ENCODE peak calls at places on chromosomes 1 and 21, in nine cellular contexts. J is H9; X is SJSA1; H is spleen; N is esophagus squamous epithelium; T is coronary artery; D is Peyer's patch; Q is CD8-positive, alpha-beta memory T cell; K is heart left ventricle. B is an unnamed sample.

GRCh38 chr21:42593007-42593814 is 60.2 kb upstream of the PDE9A start:
- DNase-seq in K (peak; percentile 67), Q (peak; percentile 64), D (peak; percentile 86), N (no peak), T (no peak), H (peak; percentile 90), J (peak; percentile 87), X (peak; percentile 66), B (peak; percentile 59)

GRCh38 chr1:71033136-71033535 is 14.5 kb downstream of the PTGER3 start:
- DNase-seq in T (no peak), N (no peak), J (no peak), Q (no peak), H (no peak), K (no peak), D (no peak), X (no peak), B (no peak)

GRCh38 chr1:68327414-68327813 is 95.1 kb upstream of the WLS start:
- DNase-seq in Q (no peak), J (no peak), X (no peak), K (no peak), T (no peak), N (no peak), H (no peak), D (no peak), B (no peak)

GRCh38 chr1:36172983-36173382 is 17.0 kb downstream of the MAP7D1 start:
- DNase-seq in J (no peak), X (no peak), N (no peak), T (no peak), Q (no peak), D (no peak), H (no peak), K (no peak), B (no peak)

GRCh38 chr1:72285074-72285425 is 2.7 kb upstream of the NEGR1 start:
- DNase-seq in H (no peak), K (peak; percentile 31), J (no peak), T (no peak), X (peak; percentile 78), N (no peak), Q (no peak), D (no peak), B (peak; percentile 39)

GRCh38 chr1:36306902-36307456 is 811 bp downstream of the SH3D21 start:
- DNase-seq in D (peak; percentile 98), Q (peak; percentile 96), H (peak; percentile 98), X (peak; percentile 94), N (no peak), K (peak; percentile 94), J (peak; percentile 95), T (peak; percentile 92), B (peak; percentile 34)

GRCh38 chr1:20981903-20982695 is 194.6 kb downstream of the EIF4G3 start:
- DNase-seq in H (no peak), X (no peak), J (no peak), N (no peak), T (no peak), K (no peak), Q (no peak), D (no peak), B (no peak)

GRCh38 chr21:37245151-37245550 is 22.0 kb downstream of the VPS26C start:
- DNase-seq in D (no peak), X (no peak), Q (no peak), J (no peak), N (no peak), T (no peak), H (no peak), K (no peak), B (no peak)

GRCh38 chr1:90393025-90393424 is 324.1 kb downstream of the BARHL2 start:
- DNase-seq in T (no peak), N (no peak), H (no peak), D (no peak), K (no peak), J (no peak), Q (no peak), X (no peak), B (no peak)

GRCh38 chr1:3283849-3284248 is 170.6 kb upstream of the ARHGEF16 start:
- DNase-seq in Q (no peak), N (no peak), D (peak; percentile 65), K (peak; percentile 44), H (no peak), J (peak; percentile 73), T (no peak), X (no peak), B (peak; percentile 20)

GRCh38 chr1:165795894-165796293 is 27.2 kb upstream of the TMCO1 start:
- DNase-seq in K (no peak), D (no peak), X (no peak), H (no peak), Q (no peak), T (no peak), J (no peak), N (no peak), B (no peak)

GRCh38 chr1:221778125-221778524 is 36.2 kb upstream of the DUSP10 start:
- DNase-seq in N (no peak), Q (no peak), K (no peak), X (no peak), D (no peak), J (no peak), T (no peak), H (no peak), B (no peak)

GRCh38 chr1:150022357-150022756 is 11.8 kb upstream of the OTUD7B start:
- DNase-seq in N (no peak), H (no peak), Q (no peak), J (peak; percentile 54), K (no peak), D (no peak), X (no peak), T (no peak), B (no peak)

GRCh38 chr1:205769641-205770365 is 5.5 kb downstream of the RAB29 start:
- DNase-seq in Q (no peak), K (no peak), H (no peak), J (no peak), D (no peak), X (peak; percentile 48), N (no peak), T (no peak), B (no peak)

GRCh38 chr1:178961331-178961730 is 64.4 kb upstream of the FAM20B start:
- DNase-seq in N (no peak), Q (no peak), J (no peak), H (no peak), K (no peak), D (no peak), X (peak; percentile 21), T (peak; percentile 29), B (no peak)

GRCh38 chr21:17925000-17925610 is 105.9 kb upstream of the C21orf91 start:
- DNase-seq in H (no peak), Q (peak; percentile 42), N (no peak), T (no peak), D (no peak), K (peak; percentile 42), X (peak; percentile 53), J (peak; percentile 61), B (no peak)

GRCh38 chr1:29802181-29803068 is 566.1 kb downstream of the PTPRU start:
- DNase-seq in H (peak; percentile 39), T (peak; percentile 62), K (no peak), N (no peak), D (no peak), Q (no peak), X (no peak), J (no peak), B (no peak)
- H3K27ac ChIP-seq in H (no peak overlapping the region), T (no peak overlapping the region), K (no peak overlapping the region), N (no peak overlapping the region), D (no peak overlapping the region), Q (no peak overlapping the region), X (no peak overlapping the region), J (no peak overlapping the region), B (no peak overlapping the region)

DNA sequence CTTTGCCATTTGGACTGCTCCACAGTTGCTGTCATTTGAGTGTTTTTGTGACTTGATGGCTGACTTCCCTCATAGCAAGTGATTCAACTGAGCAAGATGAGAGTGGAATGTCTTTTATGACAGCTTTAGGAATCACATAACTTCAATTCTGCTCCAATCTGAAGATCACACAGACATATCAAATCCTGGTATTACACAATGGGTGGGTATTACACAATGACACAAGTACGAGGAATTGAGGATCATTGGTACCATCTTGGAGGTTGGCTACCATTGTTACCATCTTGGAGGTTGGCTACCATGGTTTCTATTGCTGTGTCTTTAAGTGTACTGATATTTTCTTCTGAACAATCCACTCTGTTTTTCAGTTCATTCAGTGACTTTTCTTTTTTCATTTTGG is 8.5 kb upstream of the TSHB start:
- DNase-seq in X (no peak), H (no peak), D (no peak), T (no peak), Q (no peak), J (no peak), N (no peak), K (no peak), B (no peak)
- H3K27ac ChIP-seq in X (no peak overlapping the region), H (no peak overlapping the region), D (no peak overlapping the region), T (no peak overlapping the region), Q (no peak overlapping the region), J (no peak overlapping the region), N (no peak overlapping the region), K (no peak overlapping the region), B (no peak overlapping the region)

GRCh38 chr1:25785321-25786067 is 14.5 kb upstream of the SELENON start:
- DNase-seq in X (no peak), N (no peak), T (no peak), D (no peak), Q (no peak), H (no peak), K (no peak), J (no peak), B (no peak)

GRCh38 chr1:25787477-25788043 is 12.4 kb upstream of the SELENON start:
- DNase-seq in K (no peak), H (no peak), D (no peak), T (no peak), J (no peak), N (no peak), Q (no peak), X (no peak), B (no peak)

GRCh38 chr1:25790472-25790871 is 9.5 kb upstream of the SELENON start:
- DNase-seq in J (no peak), K (no peak), D (no peak), N (no peak), T (no peak), H (no peak), X (no peak), Q (no peak), B (no peak)

GRCh38 chr1:25784575-25785051 is 15.4 kb upstream of the SELENON start:
- DNase-seq in T (no peak), D (no peak), N (no peak), K (peak; percentile 82), X (no peak), H (no peak), J (no peak), Q (no peak), B (no peak)

GRCh38 chr1:25786887-25787286 is 13.1 kb upstream of the SELENON start:
- DNase-seq in X (no peak), N (no peak), H (no peak), Q (no peak), K (no peak), T (no peak), J (no peak), D (no peak), B (no peak)
- H3K27ac ChIP-seq in X (no peak overlapping the region), N (no peak overlapping the region), H (no peak overlapping the region), Q (no peak overlapping the region), K (no peak overlapping the region), T (peak overlapping the region; percentile 21), J (no peak overlapping the region), D (no peak overlapping the region), B (no peak overlapping the region)

GRCh38 chr21:45291613-45292398 is 4.1 kb upstream of the POFUT2 start:
- DNase-seq in Q (no peak), K (no peak), X (peak; percentile 43), D (peak; percentile 52), H (peak; percentile 85), J (peak; percentile 38), T (peak; percentile 79), N (no peak), B (no peak)
- H3K27ac ChIP-seq in Q (no peak overlapping the region), K (peak overlapping the region; percentile 54), X (no peak overlapping the region), D (peak overlapping the region; percentile 92), H (peak overlapping the region; percentile 91), J (no peak overlapping the region), T (peak overlapping the region; percentile 95), N (peak overlapping the region; percentile 93), B (no peak overlapping the region)

GRCh38 chr21:32742470-32742869 is 14.7 kb upstream of the SYNJ1 start:
- DNase-seq in X (no peak), N (no peak), Q (no peak), T (no peak), K (no peak), J (no peak), H (no peak), D (no peak), B (no peak)
- H3K27ac ChIP-seq in X (no peak overlapping the region), N (no peak overlapping the region), Q (no peak overlapping the region), T (no peak overlapping the region), K (no peak overlapping the region), J (no peak overlapping the region), H (no peak overlapping the region), D (no peak overlapping the region), B (no peak overlapping the region)